ENCODE peak calls at places on chromosomes 7 and 10, in six cellular contexts. One of them, this sample, is unnamed.

GRCh38 chr10:25015927-25016348 is at the start of gene ENKUR:
- DNase-seq in body of pancreas: peak; percentile 97
- DNase-seq in right lobe of liver: peak; percentile 93
- DNase-seq in HCT116: peak; percentile 90
- DNase-seq in choroid plexus epithelial cell: peak; percentile 95
- DNase-seq in brain microvascular endothelial cell: peak; percentile 93
- DNase-seq in this sample: peak; percentile 93

GRCh38 chr10:126906704-126907422 is 1.6 kb downstream of the DOCK1 start:
- DNase-seq in HCT116: no peak
- DNase-seq in choroid plexus epithelial cell: no peak
- DNase-seq in body of pancreas: no peak
- DNase-seq in right lobe of liver: no peak
- DNase-seq in brain microvascular endothelial cell: no peak
- DNase-seq in this sample: no peak

GRCh38 chr10:43071881-43072650 is 4.8 kb upstream of the RET start:
- DNase-seq in body of pancreas: no peak
- DNase-seq in brain microvascular endothelial cell: no peak
- DNase-seq in right lobe of liver: no peak
- DNase-seq in choroid plexus epithelial cell: no peak
- DNase-seq in HCT116: no peak
- DNase-seq in this sample: no peak

GRCh38 chr7:94656925-94657731 is 1.2 kb upstream of the SGCE start:
- DNase-seq in HCT116: peak; percentile 16
- DNase-seq in choroid plexus epithelial cell: peak; percentile 56
- DNase-seq in right lobe of liver: no peak
- DNase-seq in brain microvascular endothelial cell: peak; percentile 38
- DNase-seq in body of pancreas: no peak
- DNase-seq in this sample: peak; percentile 48

GRCh38 chr7:4845740-4846142 is 16.1 kb downstream of the PAPOLB start:
- DNase-seq in right lobe of liver: no peak
- DNase-seq in body of pancreas: no peak
- DNase-seq in brain microvascular endothelial cell: no peak
- DNase-seq in HCT116: no peak
- DNase-seq in choroid plexus epithelial cell: peak; percentile 20
- DNase-seq in this sample: peak; percentile 56

GRCh38 chr7:87413951-87414381 is 61.5 kb downstream of the ABCB4 start:
- DNase-seq in choroid plexus epithelial cell: peak; percentile 23
- DNase-seq in brain microvascular endothelial cell: peak; percentile 25
- DNase-seq in HCT116: no peak
- DNase-seq in body of pancreas: no peak
- DNase-seq in right lobe of liver: no peak
- DNase-seq in this sample: no peak

GRCh38 chr10:107971973-107972372 is 807.5 kb upstream of the SORCS1 start:
- DNase-seq in right lobe of liver: no peak
- DNase-seq in body of pancreas: no peak
- DNase-seq in HCT116: no peak
- DNase-seq in choroid plexus epithelial cell: peak; percentile 68
- DNase-seq in brain microvascular endothelial cell: no peak
- DNase-seq in this sample: peak; percentile 64

GRCh38 chr10:60747817-60748469 is 30.3 kb upstream of the CDK1 start:
- DNase-seq in choroid plexus epithelial cell: no peak
- DNase-seq in right lobe of liver: no peak
- DNase-seq in brain microvascular endothelial cell: no peak
- DNase-seq in HCT116: no peak
- DNase-seq in body of pancreas: no peak
- DNase-seq in this sample: no peak

GRCh38 chr10:14583967-14584366 is 190.7 kb downstream of the FAM107B start:
- DNase-seq in body of pancreas: no peak
- DNase-seq in HCT116: no peak
- DNase-seq in brain microvascular endothelial cell: no peak
- DNase-seq in right lobe of liver: no peak
- DNase-seq in choroid plexus epithelial cell: no peak
- DNase-seq in this sample: no peak

GRCh38 chr10:114684085-114684821 is 26.2 kb upstream of the ABLIM1 start:
- DNase-seq in brain microvascular endothelial cell: no peak
- DNase-seq in body of pancreas: peak; percentile 61
- DNase-seq in choroid plexus epithelial cell: no peak
- DNase-seq in right lobe of liver: no peak
- DNase-seq in HCT116: no peak
- DNase-seq in this sample: peak; percentile 68

GRCh38 chr10:110699859-110700468 is 55.8 kb downstream of the RBM20 start:
- DNase-seq in body of pancreas: no peak
- DNase-seq in brain microvascular endothelial cell: no peak
- DNase-seq in right lobe of liver: no peak
- DNase-seq in choroid plexus epithelial cell: no peak
- DNase-seq in HCT116: no peak
- DNase-seq in this sample: no peak

GRCh38 chr10:86263907-86264306 is 102.7 kb downstream of the GRID1 start:
- DNase-seq in right lobe of liver: no peak
- DNase-seq in HCT116: no peak
- DNase-seq in brain microvascular endothelial cell: no peak
- DNase-seq in body of pancreas: no peak
- DNase-seq in choroid plexus epithelial cell: no peak
- DNase-seq in this sample: no peak

GRCh38 chr10:129646921-129647320 is 179.9 kb downstream of the MGMT start:
- DNase-seq in HCT116: no peak
- DNase-seq in brain microvascular endothelial cell: no peak
- DNase-seq in choroid plexus epithelial cell: no peak
- DNase-seq in right lobe of liver: no peak
- DNase-seq in body of pancreas: no peak
- DNase-seq in this sample: no peak

GRCh38 chr7:16078076-16078952 is 343.0 kb downstream of the CRPPA start:
- DNase-seq in brain microvascular endothelial cell: peak; percentile 65
- DNase-seq in body of pancreas: peak; percentile 46
- DNase-seq in choroid plexus epithelial cell: peak; percentile 87
- DNase-seq in right lobe of liver: no peak
- DNase-seq in HCT116: peak; percentile 69
- DNase-seq in this sample: peak; percentile 87

GRCh38 chr10:35027567-35027966 is 62.6 kb downstream of the CUL2 start:
- DNase-seq in body of pancreas: no peak
- DNase-seq in right lobe of liver: no peak
- DNase-seq in HCT116: no peak
- DNase-seq in brain microvascular endothelial cell: no peak
- DNase-seq in choroid plexus epithelial cell: peak; percentile 54
- DNase-seq in this sample: peak; percentile 57

GRCh38 chr10:91590142-91590903 is 42.5 kb downstream of the PPP1R3C start:
- DNase-seq in brain microvascular endothelial cell: peak; percentile 51
- DNase-seq in right lobe of liver: no peak
- DNase-seq in choroid plexus epithelial cell: peak; percentile 78
- DNase-seq in body of pancreas: peak; percentile 69
- DNase-seq in HCT116: no peak
- DNase-seq in this sample: peak; percentile 88

GRCh38 chr10:78852856-78853255 is 215.9 kb upstream of the ZMIZ1 start:
- DNase-seq in choroid plexus epithelial cell: peak; percentile 34
- DNase-seq in brain microvascular endothelial cell: no peak
- DNase-seq in body of pancreas: peak; percentile 68
- DNase-seq in right lobe of liver: no peak
- DNase-seq in HCT116: peak; percentile 18
- DNase-seq in this sample: peak; percentile 36

GRCh38 chr7:47221826-47222225 is 360.1 kb downstream of the TNS3 start:
- DNase-seq in brain microvascular endothelial cell: no peak
- DNase-seq in HCT116: no peak
- DNase-seq in body of pancreas: no peak
- DNase-seq in choroid plexus epithelial cell: no peak
- DNase-seq in right lobe of liver: no peak
- DNase-seq in this sample: no peak

GRCh38 chr10:114764656-114765055 is 56.9 kb upstream of the FHIP2A start:
- DNase-seq in brain microvascular endothelial cell: no peak
- DNase-seq in right lobe of liver: no peak
- DNase-seq in HCT116: no peak
- DNase-seq in choroid plexus epithelial cell: no peak
- DNase-seq in body of pancreas: no peak
- DNase-seq in this sample: no peak

GRCh38 chr7:118794419-118794818 is 569.9 kb downstream of the ANKRD7 start:
- DNase-seq in HCT116: no peak
- DNase-seq in choroid plexus epithelial cell: peak; percentile 1
- DNase-seq in brain microvascular endothelial cell: peak; percentile 1
- DNase-seq in body of pancreas: no peak
- DNase-seq in right lobe of liver: no peak
- DNase-seq in this sample: no peak

GRCh38 chr10:73906524-73907447 is 4.1 kb upstream of the PLAU start:
- DNase-seq in body of pancreas: peak; percentile 67
- DNase-seq in choroid plexus epithelial cell: peak; percentile 99
- DNase-seq in brain microvascular endothelial cell: peak; percentile 94
- DNase-seq in right lobe of liver: no peak
- DNase-seq in HCT116: peak; percentile 91
- DNase-seq in this sample: peak; percentile 99

GRCh38 chr7:1244701-1245526 is 12.2 kb downstream of the UNCX start:
- DNase-seq in body of pancreas: no peak
- DNase-seq in right lobe of liver: no peak
- DNase-seq in brain microvascular endothelial cell: no peak
- DNase-seq in choroid plexus epithelial cell: no peak
- DNase-seq in HCT116: no peak
- DNase-seq in this sample: no peak

GRCh38 chr7:104883718-104884452 is 130.1 kb upstream of the KMT2E start:
- DNase-seq in brain microvascular endothelial cell: peak; percentile 83
- DNase-seq in choroid plexus epithelial cell: peak; percentile 89
- DNase-seq in body of pancreas: peak; percentile 89
- DNase-seq in right lobe of liver: peak; percentile 88
- DNase-seq in HCT116: peak; percentile 84
- DNase-seq in this sample: peak; percentile 86

GRCh38 chr10:82319046-82319445 is 444.1 kb downstream of the NRG3 start:
- DNase-seq in choroid plexus epithelial cell: no peak
- DNase-seq in HCT116: no peak
- DNase-seq in body of pancreas: no peak
- DNase-seq in right lobe of liver: no peak
- DNase-seq in brain microvascular endothelial cell: no peak
- DNase-seq in this sample: no peak

GRCh38 chr7:126698446-126698845 is 554.3 kb downstream of the GRM8 start:
- DNase-seq in right lobe of liver: no peak
- DNase-seq in choroid plexus epithelial cell: no peak
- DNase-seq in brain microvascular endothelial cell: no peak
- DNase-seq in body of pancreas: no peak
- DNase-seq in HCT116: no peak
- DNase-seq in this sample: no peak

GRCh38 chr10:12414278-12414988 is 65.1 kb downstream of the CAMK1D start:
- DNase-seq in right lobe of liver: no peak
- DNase-seq in HCT116: no peak
- DNase-seq in brain microvascular endothelial cell: no peak
- DNase-seq in choroid plexus epithelial cell: no peak
- DNase-seq in body of pancreas: no peak
- DNase-seq in this sample: no peak

GRCh38 chr7:138926241-138926612 is 55.0 kb downstream of the KIAA1549 start:
- DNase-seq in body of pancreas: no peak
- DNase-seq in right lobe of liver: no peak
- DNase-seq in HCT116: no peak
- DNase-seq in choroid plexus epithelial cell: no peak
- DNase-seq in brain microvascular endothelial cell: no peak
- DNase-seq in this sample: no peak

GRCh38 chr10:47319798-47320197 is 2.5 kb upstream of the GDF2 start:
- DNase-seq in right lobe of liver: no peak
- DNase-seq in choroid plexus epithelial cell: no peak
- DNase-seq in body of pancreas: no peak
- DNase-seq in brain microvascular endothelial cell: no peak
- DNase-seq in HCT116: no peak
- DNase-seq in this sample: no peak

GRCh38 chr7:46291064-46291463 is 370.0 kb upstream of the IGFBP3 start:
- DNase-seq in HCT116: no peak
- DNase-seq in choroid plexus epithelial cell: peak; percentile 39
- DNase-seq in body of pancreas: no peak
- DNase-seq in right lobe of liver: no peak
- DNase-seq in brain microvascular endothelial cell: peak; percentile 47
- DNase-seq in this sample: no peak

GRCh38 chr7:130960208-130960988 is 226.4 kb upstream of the KLF14 start:
- DNase-seq in choroid plexus epithelial cell: peak; percentile 98
- DNase-seq in right lobe of liver: no peak
- DNase-seq in body of pancreas: peak; percentile 57
- DNase-seq in brain microvascular endothelial cell: peak; percentile 97
- DNase-seq in HCT116: peak; percentile 87
- DNase-seq in this sample: peak; percentile 98

DNA sequence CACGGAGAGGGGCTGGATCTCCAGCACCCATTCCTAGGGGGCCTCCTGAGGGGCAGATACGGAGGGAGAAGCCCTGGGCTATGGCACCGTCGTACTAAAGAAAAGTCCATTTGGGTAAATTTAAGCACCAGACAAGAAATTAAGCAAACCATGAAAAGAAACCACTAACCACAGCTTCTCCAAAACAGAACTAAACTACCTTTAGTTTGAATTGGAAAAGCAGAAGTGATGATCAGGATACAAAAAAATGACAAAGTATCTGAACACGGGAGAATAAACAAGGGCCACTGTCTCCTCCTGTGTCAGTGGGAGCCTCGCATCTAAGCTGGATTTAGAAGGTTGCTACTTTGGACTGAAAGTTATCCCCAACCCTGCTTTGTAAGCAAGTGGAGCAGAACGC is 69.1 kb downstream of the DIP2C start:
- DNase-seq in right lobe of liver: no peak
- DNase-seq in body of pancreas: no peak
- DNase-seq in choroid plexus epithelial cell: no peak
- DNase-seq in brain microvascular endothelial cell: no peak
- DNase-seq in HCT116: no peak
- DNase-seq in this sample: no peak
- H3K4me3 ChIP-seq in right lobe of liver: no peak overlapping the region
- H3K4me3 ChIP-seq in body of pancreas: no peak overlapping the region
- H3K4me3 ChIP-seq in choroid plexus epithelial cell: no peak overlapping the region
- H3K4me3 ChIP-seq in brain microvascular endothelial cell: no peak overlapping the region
- H3K4me3 ChIP-seq in HCT116: no peak overlapping the region
- H3K4me3 ChIP-seq in this sample: no peak overlapping the region

GRCh38 chr7:125347264-125347663 is 417.6 kb upstream of the POT1 start:
- DNase-seq in choroid plexus epithelial cell: no peak
- DNase-seq in HCT116: no peak
- DNase-seq in right lobe of liver: no peak
- DNase-seq in body of pancreas: no peak
- DNase-seq in brain microvascular endothelial cell: peak; percentile 4
- DNase-seq in this sample: no peak
- TF ChIP-seq CTCF in choroid plexus epithelial cell: no peak
- TF ChIP-seq CTCF in HCT116: no peak
- TF ChIP-seq CTCF in right lobe of liver: no peak
- TF ChIP-seq CTCF in body of pancreas: no peak
- TF ChIP-seq CTCF in brain microvascular endothelial cell: no peak
- TF ChIP-seq CTCF in this sample: no peak

GRCh38 chr10:63515002-63515763 is 6.0 kb upstream of the REEP3 start:
- DNase-seq in choroid plexus epithelial cell: peak; percentile 86
- DNase-seq in body of pancreas: no peak
- DNase-seq in brain microvascular endothelial cell: peak; percentile 80
- DNase-seq in HCT116: no peak
- DNase-seq in right lobe of liver: no peak
- DNase-seq in this sample: peak; percentile 81
- H3K4me3 ChIP-seq in choroid plexus epithelial cell: no peak overlapping the region
- H3K4me3 ChIP-seq in body of pancreas: no peak overlapping the region
- H3K4me3 ChIP-seq in brain microvascular endothelial cell: no peak overlapping the region
- H3K4me3 ChIP-seq in HCT116: no peak overlapping the region
- H3K4me3 ChIP-seq in right lobe of liver: no peak overlapping the region
- H3K4me3 ChIP-seq in this sample: peak overlapping the region; percentile 16

GRCh38 chr10:102375250-102375649 is 20.3 kb upstream of the NFKB2 start:
- DNase-seq in right lobe of liver: no peak
- DNase-seq in choroid plexus epithelial cell: no peak
- DNase-seq in HCT116: no peak
- DNase-seq in body of pancreas: no peak
- DNase-seq in brain microvascular endothelial cell: no peak
- DNase-seq in this sample: peak; percentile 7
- TF ChIP-seq CTCF in right lobe of liver: no peak
- TF ChIP-seq CTCF in choroid plexus epithelial cell: peak; percentile 40
- TF ChIP-seq CTCF in HCT116: peak; percentile 44
- TF ChIP-seq CTCF in body of pancreas: peak; percentile 9
- TF ChIP-seq CTCF in brain microvascular endothelial cell: peak; percentile 27
- TF ChIP-seq CTCF in this sample: peak; percentile 10